ENCODE peak calls at places on chromosomes 11 and 22, in eight cellular contexts. B, I, N, W, U, M, H and P are unnamed samples.

GRCh38 chr11:95375881-95376280 is 144.9 kb upstream of the SESN3 start:
- DNase-seq in M (peak), U (peak), W (no peak), N (peak), I (peak), B (peak), H (no peak), P (no peak)

GRCh38 chr11:3220101-3220500 is 1.5 kb upstream of the MRGPRG start:
- DNase-seq in W (peak), N (no peak), B (no peak), M (no peak), U (no peak), I (no peak), H (no peak), P (no peak)

GRCh38 chr11:20112291-20113146 is 47.8 kb downstream of the DBX1 start:
- DNase-seq in N (peak), B (peak), I (peak), M (peak), W (peak), H (no peak), U (peak), P (peak)

GRCh38 chr11:68038718-68039525 is at the start of gene TCIRG1:
- DNase-seq in N (peak), B (peak), W (no peak), M (peak), H (peak), U (peak), I (no peak), P (peak)

GRCh38 chr11:32386770-32387377 is 48.5 kb downstream of the WT1 start:
- DNase-seq in H (no peak), W (no peak), B (peak), I (no peak), U (peak), M (peak), N (peak), P (no peak)

GRCh38 chr11:46565248-46565835 is 28.5 kb downstream of the AMBRA1 start:
- DNase-seq in H (no peak), B (no peak), I (no peak), N (peak), M (no peak), U (no peak), W (no peak), P (peak)

GRCh38 chr11:32437406-32438345 is 2.3 kb upstream of the WT1 start:
- DNase-seq in W (no peak), H (no peak), I (no peak), M (no peak), B (no peak), N (no peak), U (no peak), P (no peak)

GRCh38 chr11:73175551-73176144 is 33.5 kb upstream of the FCHSD2 start:
- DNase-seq in B (no peak), M (no peak), N (no peak), U (no peak), W (no peak), H (no peak), I (no peak), P (no peak)

GRCh38 chr11:58394195-58394594 is 12.5 kb downstream of the OR5B3 start:
- DNase-seq in W (no peak), N (peak), M (peak), U (no peak), H (no peak), I (peak), B (peak), P (no peak)

GRCh38 chr22:40128989-40129388 is 48.7 kb upstream of the TNRC6B start:
- DNase-seq in U (no peak), M (no peak), B (no peak), N (no peak), I (no peak), W (no peak), H (no peak), P (no peak)

GRCh38 chr22:43397766-43398165 is 14.0 kb upstream of the MPPED1 start:
- DNase-seq in U (no peak), H (no peak), W (no peak), B (no peak), I (no peak), N (no peak), M (no peak), P (no peak)

GRCh38 chr11:78666675-78667129 is 92.0 kb upstream of the NARS2 start:
- DNase-seq in B (peak), N (peak), W (no peak), U (no peak), M (peak), I (no peak), H (no peak), P (no peak)

GRCh38 chr11:90908074-90908473 is 685.2 kb upstream of the CHORDC1 start:
- DNase-seq in U (no peak), M (no peak), N (no peak), H (no peak), W (no peak), I (no peak), B (no peak), P (no peak)

GRCh38 chr11:64694821-64695365 is 28.1 kb downstream of the NRXN2 start:
- DNase-seq in I (no peak), H (no peak), B (no peak), U (no peak), N (no peak), W (no peak), M (no peak), P (no peak)

GRCh38 chr11:27084407-27084985 is 43.9 kb downstream of the BBOX1 start:
- DNase-seq in H (no peak), M (peak), I (no peak), W (no peak), U (no peak), B (peak), N (no peak), P (no peak)

GRCh38 chr11:78717031-78717430 is 142.4 kb upstream of the NARS2 start:
- DNase-seq in I (no peak), W (no peak), N (no peak), H (no peak), B (no peak), M (no peak), U (no peak), P (no peak)

GRCh38 chr11:70523384-70524095 is 125.2 kb downstream of the CTTN start:
- DNase-seq in B (no peak), W (no peak), I (no peak), H (no peak), N (no peak), M (no peak), U (no peak), P (no peak)

GRCh38 chr11:120001161-120002135 is 136.5 kb downstream of the TRIM29 start:
- DNase-seq in W (no peak), N (no peak), M (no peak), B (no peak), I (no peak), H (no peak), U (no peak), P (no peak)

GRCh38 chr11:124752471-124753100 is 531 bp upstream of the VSIG2 start:
- DNase-seq in I (no peak), N (no peak), W (no peak), B (no peak), H (no peak), U (no peak), M (no peak), P (no peak)

GRCh38 chr11:62398011-62398994 is 20.5 kb upstream of the SCGB1A1 start:
- DNase-seq in I (no peak), H (no peak), B (peak), M (peak), U (peak), W (no peak), N (peak), P (no peak)

GRCh38 chr11:94010136-94010535 is 11.0 kb upstream of the HEPHL1 start:
- DNase-seq in M (no peak), B (no peak), W (no peak), U (no peak), H (no peak), N (no peak), I (no peak), P (no peak)

GRCh38 chr22:43207849-43208702 is 21.1 kb upstream of the TTLL12 start:
- DNase-seq in M (no peak), B (no peak), W (no peak), N (no peak), I (no peak), U (no peak), H (no peak), P (no peak)

GRCh38 chr22:47335958-47336357 is 573.5 kb downstream of the TBC1D22A start:
- DNase-seq in U (no peak), N (no peak), W (no peak), M (no peak), H (no peak), I (no peak), B (no peak), P (no peak)

GRCh38 chr22:37283393-37283937 is 1.2 kb downstream of the CYTH4 start:
- DNase-seq in B (peak), W (no peak), N (no peak), M (no peak), H (peak), I (no peak), U (no peak), P (no peak)

GRCh38 chr11:126392638-126393023 is 37.1 kb downstream of the ST3GAL4 start:
- DNase-seq in U (no peak), N (peak), B (no peak), H (no peak), I (no peak), M (no peak), W (no peak), P (no peak)

GRCh38 chr11:116856423-116856822 is 19.0 kb upstream of the APOA1 start:
- DNase-seq in N (no peak), H (no peak), B (no peak), U (no peak), M (no peak), I (no peak), W (no peak), P (no peak)

DNA sequence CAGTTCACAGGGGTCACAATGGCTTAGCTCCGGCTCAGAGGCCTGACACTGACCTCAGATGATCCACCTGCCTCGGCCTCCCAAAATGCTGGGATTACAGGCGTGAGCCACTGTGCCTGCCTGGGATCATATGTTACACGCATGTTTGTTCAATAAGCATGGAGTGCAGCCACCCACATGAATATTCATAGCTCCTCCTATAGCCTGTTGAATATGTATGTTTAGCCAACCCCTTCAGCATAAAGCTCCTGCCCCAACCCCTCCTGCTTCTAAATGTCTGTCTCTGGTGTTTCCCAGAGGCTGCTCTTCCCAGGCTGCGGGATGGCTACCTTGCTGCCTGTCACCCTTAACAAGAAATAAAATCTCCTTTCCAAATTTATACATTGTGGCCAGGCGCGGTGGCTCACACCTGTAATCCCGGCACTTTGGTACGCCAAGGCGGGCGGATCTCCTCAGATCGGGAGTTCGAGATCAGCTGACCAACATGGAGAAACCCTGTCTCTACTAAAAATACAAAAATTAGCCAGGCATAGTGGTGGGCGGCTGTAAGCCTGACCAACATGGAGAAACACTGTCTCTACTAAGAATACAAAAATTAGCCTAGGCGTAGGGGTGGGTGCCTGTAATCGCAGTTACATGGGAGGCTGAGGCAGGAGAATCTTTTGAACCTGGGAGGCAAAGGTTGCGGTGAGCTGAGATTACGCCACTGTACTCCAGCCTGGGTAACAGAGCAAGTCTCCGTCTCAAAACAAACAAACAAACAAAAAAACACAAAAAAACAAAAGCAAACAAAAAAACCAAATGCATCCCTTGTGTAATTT is 1.1 kb upstream of the APOBEC3F start:
- DNase-seq in H (no peak), M (no peak), U (no peak), N (no peak), I (no peak), W (no peak), B (no peak), P (no peak)
- H3K27ac ChIP-seq in H (peak), M (no peak), U (peak), N (peak), I (no peak), W (no peak), B (no peak), P (no peak)

DNA sequence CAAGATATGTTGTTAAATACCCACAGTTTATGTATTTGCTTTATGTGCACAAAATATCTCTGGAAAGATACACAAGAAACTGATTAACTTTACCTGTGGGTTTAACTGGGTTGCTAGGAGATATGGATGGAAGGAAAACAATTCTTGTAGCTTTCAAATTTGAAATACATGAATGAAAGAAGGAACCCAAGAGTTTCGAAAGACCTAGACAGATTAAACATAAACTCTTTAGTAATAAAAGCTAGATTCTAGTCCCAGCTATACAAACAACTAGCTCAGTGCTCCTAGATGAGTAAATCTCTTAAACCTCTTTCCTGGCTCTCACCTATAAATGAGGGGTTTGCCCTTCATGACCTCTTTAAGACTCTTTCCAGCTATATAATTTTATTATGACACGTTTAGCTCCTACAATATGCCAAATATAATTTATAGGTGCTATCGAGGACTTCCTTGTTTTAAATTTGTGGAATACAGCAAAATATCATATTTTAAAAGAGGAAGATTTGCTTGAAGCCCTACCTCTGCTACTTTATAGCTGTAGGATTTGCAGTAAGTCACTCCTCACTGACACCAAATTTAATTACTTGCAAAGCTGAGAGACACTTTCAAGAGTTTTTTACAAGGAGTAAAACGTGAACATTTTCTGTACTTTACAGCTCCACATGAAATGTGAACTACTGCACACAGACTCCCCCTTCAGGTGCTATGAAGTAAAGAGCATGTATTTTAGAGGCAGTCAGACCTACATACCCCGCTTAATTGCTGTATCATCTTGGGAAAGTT is 50.7 kb downstream of the RRAS2 start:
- DNase-seq in B (peak), W (no peak), U (peak), M (peak), H (no peak), I (no peak), N (peak), P (no peak)
- H3K27ac ChIP-seq in B (peak), W (no peak), U (peak), M (no peak), H (no peak), I (no peak), N (peak), P (no peak)

GRCh38 chr11:30497600-30497999 is 88.6 kb downstream of the MPPED2 start:
- DNase-seq in B (no peak), W (no peak), M (no peak), I (no peak), H (no peak), N (no peak), U (no peak), P (no peak)
- H3K27ac ChIP-seq in B (no peak), W (no peak), M (no peak), I (no peak), H (no peak), N (no peak), U (no peak), P (no peak)

DNA sequence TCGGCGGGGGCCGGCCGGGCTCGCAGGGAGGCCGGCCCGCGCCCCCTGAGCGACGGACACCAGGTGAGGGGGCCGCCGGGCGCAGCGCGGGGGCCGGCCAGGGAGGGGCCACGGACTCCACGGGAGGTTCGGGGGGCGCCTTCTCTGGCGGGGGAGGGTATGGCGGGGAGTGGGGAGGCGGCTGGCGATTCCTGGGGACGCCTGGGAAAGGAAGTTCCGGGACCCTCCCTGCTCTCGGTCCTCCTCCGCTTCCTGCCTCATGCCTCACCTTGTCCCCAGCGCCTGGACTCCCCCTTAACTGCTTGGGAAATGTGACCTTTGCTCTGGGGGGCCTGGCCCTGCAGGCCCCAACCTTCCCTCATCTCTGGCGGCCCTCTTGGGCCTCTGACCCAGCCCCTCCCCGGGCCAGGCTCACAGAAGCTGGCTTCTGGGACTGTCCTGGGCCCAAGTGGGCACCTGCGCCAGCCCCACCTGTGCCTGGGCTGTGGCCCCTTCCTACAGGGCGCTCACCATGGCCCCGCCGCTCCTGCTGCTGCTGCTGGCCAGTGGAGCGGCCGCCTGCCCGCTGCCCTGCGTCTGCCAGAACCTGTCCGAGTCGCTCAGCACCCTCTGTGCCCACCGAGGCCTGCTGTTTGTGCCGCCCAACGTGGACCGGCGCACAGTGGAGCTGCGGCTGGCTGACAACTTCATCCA is 516 bp downstream of the LRFN4 start:
- DNase-seq in H (no peak), N (no peak), I (no peak), B (peak), W (no peak), U (peak), M (no peak), P (no peak)
- H3K27ac ChIP-seq in H (no peak), N (no peak), I (no peak), B (peak), W (peak), U (no peak), M (peak), P (no peak)

DNA sequence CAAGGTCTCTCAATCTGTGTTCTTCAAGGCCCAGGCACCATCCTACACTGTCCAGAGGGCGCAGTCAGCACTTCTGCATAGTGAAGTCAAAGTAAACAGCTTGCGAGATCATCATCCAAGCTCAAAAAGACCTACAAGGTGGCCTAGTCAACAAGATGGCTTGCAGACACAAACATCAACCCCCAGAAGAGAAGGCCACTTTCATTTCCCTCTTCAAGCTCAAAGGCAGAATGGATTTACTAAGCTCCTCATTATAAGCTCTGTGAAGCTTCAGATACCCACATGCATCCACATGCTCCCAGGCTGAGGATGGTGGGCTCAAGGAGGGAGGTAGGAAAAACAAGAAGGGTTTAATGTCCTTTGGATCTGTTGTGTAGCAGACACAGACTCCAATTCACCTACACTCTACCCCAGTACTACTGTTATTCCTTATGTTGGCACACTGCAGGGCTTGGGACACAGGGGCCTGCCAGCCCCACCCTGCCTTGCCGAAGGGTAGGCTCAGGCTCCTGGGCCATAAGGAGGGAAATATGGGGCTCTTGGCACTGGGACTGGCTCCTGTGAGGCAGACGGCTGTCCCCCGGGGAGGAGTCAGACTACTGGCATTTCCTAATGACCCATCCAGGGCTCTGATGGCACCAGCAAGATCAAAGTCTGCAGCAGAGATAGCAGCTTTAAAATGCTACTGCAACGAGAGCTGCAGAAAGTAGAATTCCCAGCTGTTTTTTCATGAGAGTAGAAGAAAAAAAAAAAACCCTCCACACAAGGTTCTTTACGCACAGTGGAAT is 42.0 kb upstream of the CYP2D6 start:
- DNase-seq in M (peak), H (no peak), B (peak), N (peak), I (no peak), W (no peak), U (peak), P (no peak)
- H3K27ac ChIP-seq in M (no peak), H (no peak), B (no peak), N (no peak), I (peak), W (peak), U (peak), P (no peak)

DNA sequence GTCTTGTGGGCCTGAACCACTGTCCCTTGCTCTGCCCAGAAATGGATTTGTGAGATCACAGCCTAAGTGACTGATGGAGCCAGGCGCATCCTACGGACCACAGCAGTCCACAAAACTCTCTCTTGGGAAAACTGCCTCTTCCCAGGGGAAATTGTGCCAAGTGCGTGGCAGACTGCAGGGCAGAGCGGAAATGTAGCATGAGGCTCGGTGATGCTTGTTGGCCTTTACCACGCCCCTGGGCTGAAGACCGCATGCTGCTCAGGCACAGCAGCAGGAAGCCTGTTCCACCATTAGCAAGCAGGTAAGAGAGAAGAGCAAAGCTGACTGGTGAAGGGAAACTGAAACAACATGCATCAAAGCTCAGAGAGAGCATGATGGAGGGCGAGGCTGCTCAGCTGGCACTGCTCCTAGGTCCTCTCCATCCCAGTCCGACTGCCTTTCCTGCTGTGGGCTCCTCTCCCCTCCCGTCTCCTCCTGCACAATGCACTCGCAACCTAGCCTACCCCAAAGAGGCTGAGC is 26.5 kb upstream of the SCARF2 start:
- DNase-seq in W (no peak), M (no peak), I (no peak), U (no peak), N (no peak), B (no peak), H (peak), P (no peak)
- H3K27ac ChIP-seq in W (no peak), M (no peak), I (no peak), U (no peak), N (no peak), B (no peak), H (peak), P (no peak)